ENCODE peak calls at places on chromosomes 7 and 10, in five cellular contexts. One of them, this sample, is unnamed.

GRCh38 chr10:91980319-91980718 is 56.7 kb downstream of the BTAF1 start:
- DNase-seq in epithelial cell of esophagus: no peak
- DNase-seq in pancreas: no peak
- DNase-seq in progenitor cell of endocrine pancreas: no peak
- DNase-seq in cardiac fibroblast: no peak
- DNase-seq in this sample: no peak

GRCh38 chr10:1152386-1153252 is 96.4 kb downstream of the WDR37 start:
- DNase-seq in epithelial cell of esophagus: peak
- DNase-seq in cardiac fibroblast: no peak
- DNase-seq in pancreas: no peak
- DNase-seq in progenitor cell of endocrine pancreas: no peak
- DNase-seq in this sample: no peak

GRCh38 chr7:131300572-131301466 is 26.9 kb upstream of the MKLN1 start:
- DNase-seq in progenitor cell of endocrine pancreas: no peak
- DNase-seq in cardiac fibroblast: peak
- DNase-seq in epithelial cell of esophagus: no peak
- DNase-seq in pancreas: no peak
- DNase-seq in this sample: no peak

GRCh38 chr7:55055479-55055878 is 36.7 kb downstream of the EGFR start:
- DNase-seq in cardiac fibroblast: peak
- DNase-seq in epithelial cell of esophagus: peak
- DNase-seq in progenitor cell of endocrine pancreas: no peak
- DNase-seq in pancreas: no peak
- DNase-seq in this sample: no peak

GRCh38 chr7:98217623-98218582 is 6.7 kb downstream of the BHLHA15 start:
- DNase-seq in epithelial cell of esophagus: no peak
- DNase-seq in cardiac fibroblast: no peak
- DNase-seq in pancreas: peak
- DNase-seq in progenitor cell of endocrine pancreas: no peak
- DNase-seq in this sample: no peak

GRCh38 chr10:119103687-119104652 is at the start of gene DENND10:
- DNase-seq in epithelial cell of esophagus: peak
- DNase-seq in progenitor cell of endocrine pancreas: peak
- DNase-seq in cardiac fibroblast: peak
- DNase-seq in pancreas: peak
- DNase-seq in this sample: peak

GRCh38 chr10:112716924-112717348 is 233.1 kb upstream of the TCF7L2 start:
- DNase-seq in pancreas: no peak
- DNase-seq in progenitor cell of endocrine pancreas: no peak
- DNase-seq in cardiac fibroblast: peak
- DNase-seq in epithelial cell of esophagus: peak
- DNase-seq in this sample: no peak

GRCh38 chr7:69827140-69827919 is 229.1 kb downstream of the AUTS2 start:
- DNase-seq in progenitor cell of endocrine pancreas: no peak
- DNase-seq in epithelial cell of esophagus: no peak
- DNase-seq in pancreas: no peak
- DNase-seq in cardiac fibroblast: no peak
- DNase-seq in this sample: no peak

GRCh38 chr10:125626671-125627070 is 56.3 kb downstream of the TEX36 start:
- DNase-seq in epithelial cell of esophagus: no peak
- DNase-seq in progenitor cell of endocrine pancreas: no peak
- DNase-seq in pancreas: no peak
- DNase-seq in cardiac fibroblast: no peak
- DNase-seq in this sample: no peak

GRCh38 chr10:126872768-126873167 is 32.5 kb upstream of the DOCK1 start:
- DNase-seq in epithelial cell of esophagus: no peak
- DNase-seq in cardiac fibroblast: peak
- DNase-seq in pancreas: no peak
- DNase-seq in progenitor cell of endocrine pancreas: no peak
- DNase-seq in this sample: no peak

GRCh38 chr7:82335927-82336326 is 107.7 kb downstream of the CACNA2D1 start:
- DNase-seq in epithelial cell of esophagus: peak
- DNase-seq in progenitor cell of endocrine pancreas: no peak
- DNase-seq in cardiac fibroblast: no peak
- DNase-seq in pancreas: no peak
- DNase-seq in this sample: no peak

GRCh38 chr7:47073284-47073683 is 508.6 kb downstream of the TNS3 start:
- DNase-seq in progenitor cell of endocrine pancreas: no peak
- DNase-seq in pancreas: no peak
- DNase-seq in epithelial cell of esophagus: no peak
- DNase-seq in cardiac fibroblast: no peak
- DNase-seq in this sample: no peak

GRCh38 chr10:28367865-28368541 is 65.1 kb upstream of the MPP7 start:
- DNase-seq in cardiac fibroblast: no peak
- DNase-seq in epithelial cell of esophagus: peak
- DNase-seq in pancreas: no peak
- DNase-seq in progenitor cell of endocrine pancreas: no peak
- DNase-seq in this sample: no peak

GRCh38 chr7:6451224-6451705 is 3.5 kb upstream of the DAGLB start:
- DNase-seq in epithelial cell of esophagus: no peak
- DNase-seq in progenitor cell of endocrine pancreas: no peak
- DNase-seq in cardiac fibroblast: no peak
- DNase-seq in pancreas: no peak
- DNase-seq in this sample: no peak

GRCh38 chr7:151757274-151757673 is 119.6 kb downstream of the PRKAG2 start:
- DNase-seq in pancreas: no peak
- DNase-seq in progenitor cell of endocrine pancreas: no peak
- DNase-seq in cardiac fibroblast: no peak
- DNase-seq in epithelial cell of esophagus: no peak
- DNase-seq in this sample: no peak

GRCh38 chr10:118672766-118673715 is 77.6 kb upstream of the PRLHR start:
- DNase-seq in pancreas: no peak
- DNase-seq in cardiac fibroblast: no peak
- DNase-seq in progenitor cell of endocrine pancreas: no peak
- DNase-seq in epithelial cell of esophagus: no peak
- DNase-seq in this sample: no peak

DNA sequence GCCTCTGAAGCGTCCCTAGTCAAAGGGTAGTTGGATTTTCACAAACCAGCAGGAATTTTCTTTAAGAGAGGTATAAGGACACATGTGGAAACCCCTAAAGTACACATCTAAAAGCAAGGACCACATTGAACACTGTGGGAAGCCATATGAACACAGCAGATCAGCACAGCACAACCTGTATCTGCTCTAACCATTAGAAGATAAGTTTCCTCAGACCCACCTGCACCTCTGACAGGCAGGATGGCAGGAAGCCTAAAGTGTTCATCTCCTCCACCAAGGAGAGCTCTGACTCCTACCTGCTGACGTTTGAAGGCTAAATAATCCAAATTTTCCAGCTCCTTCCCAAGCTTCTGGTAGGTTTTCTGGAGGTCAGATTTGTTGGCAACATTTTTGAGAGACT is 174.4 kb downstream of the CTNNA3 start:
- DNase-seq in cardiac fibroblast: no peak
- DNase-seq in pancreas: no peak
- DNase-seq in epithelial cell of esophagus: no peak
- DNase-seq in progenitor cell of endocrine pancreas: no peak
- DNase-seq in this sample: no peak
- TF ChIP-seq CTCF in cardiac fibroblast: no peak
- TF ChIP-seq CTCF in pancreas: no peak
- TF ChIP-seq CTCF in epithelial cell of esophagus: no peak
- TF ChIP-seq CTCF in progenitor cell of endocrine pancreas: no peak
- TF ChIP-seq CTCF in this sample: no peak

GRCh38 chr7:124812764-124813163 is 47.2 kb upstream of the GPR37 start:
- DNase-seq in progenitor cell of endocrine pancreas: no peak
- DNase-seq in pancreas: no peak
- DNase-seq in epithelial cell of esophagus: no peak
- DNase-seq in cardiac fibroblast: no peak
- DNase-seq in this sample: no peak

GRCh38 chr7:124813962-124814798 is 48.6 kb upstream of the GPR37 start:
- DNase-seq in pancreas: peak
- DNase-seq in progenitor cell of endocrine pancreas: no peak
- DNase-seq in epithelial cell of esophagus: peak
- DNase-seq in cardiac fibroblast: no peak
- DNase-seq in this sample: no peak

GRCh38 chr7:124811341-124811740 is 45.7 kb upstream of the GPR37 start:
- DNase-seq in epithelial cell of esophagus: no peak
- DNase-seq in pancreas: no peak
- DNase-seq in cardiac fibroblast: no peak
- DNase-seq in progenitor cell of endocrine pancreas: no peak
- DNase-seq in this sample: no peak

GRCh38 chr7:124810605-124811004 is 45.0 kb upstream of the GPR37 start:
- DNase-seq in epithelial cell of esophagus: no peak
- DNase-seq in progenitor cell of endocrine pancreas: no peak
- DNase-seq in cardiac fibroblast: no peak
- DNase-seq in pancreas: no peak
- DNase-seq in this sample: no peak
- TF ChIP-seq CTCF in epithelial cell of esophagus: no peak
- TF ChIP-seq CTCF in progenitor cell of endocrine pancreas: no peak
- TF ChIP-seq CTCF in cardiac fibroblast: no peak
- TF ChIP-seq CTCF in pancreas: no peak
- TF ChIP-seq CTCF in this sample: no peak

DNA sequence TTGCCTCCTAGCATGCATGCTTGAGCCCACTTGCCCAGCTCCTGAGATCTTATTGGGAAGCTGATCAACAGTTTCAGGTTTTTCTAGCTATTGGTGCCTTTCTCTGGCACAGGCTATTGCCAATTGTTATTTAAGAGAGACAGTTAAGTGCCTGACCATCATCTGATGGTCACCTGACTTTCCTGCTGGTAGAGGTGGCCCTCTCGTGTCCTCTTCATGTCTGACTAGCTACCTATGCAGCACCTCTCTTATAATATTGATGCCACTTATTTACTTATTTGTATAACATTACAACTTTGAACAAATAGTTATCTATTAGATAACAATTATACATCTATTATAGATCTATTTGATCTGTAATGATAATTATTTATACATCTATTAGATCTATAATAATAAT is 205.9 kb upstream of the SEMA3D start:
- DNase-seq in cardiac fibroblast: no peak
- DNase-seq in progenitor cell of endocrine pancreas: no peak
- DNase-seq in pancreas: no peak
- DNase-seq in epithelial cell of esophagus: no peak
- DNase-seq in this sample: no peak
- TF ChIP-seq CTCF in cardiac fibroblast: no peak
- TF ChIP-seq CTCF in progenitor cell of endocrine pancreas: no peak
- TF ChIP-seq CTCF in pancreas: no peak
- TF ChIP-seq CTCF in epithelial cell of esophagus: no peak
- TF ChIP-seq CTCF in this sample: no peak

GRCh38 chr7:155401884-155402283 is 56.0 kb upstream of the EN2 start:
- DNase-seq in cardiac fibroblast: no peak
- DNase-seq in epithelial cell of esophagus: no peak
- DNase-seq in pancreas: no peak
- DNase-seq in progenitor cell of endocrine pancreas: no peak
- DNase-seq in this sample: no peak
- TF ChIP-seq CTCF in cardiac fibroblast: no peak
- TF ChIP-seq CTCF in epithelial cell of esophagus: no peak
- TF ChIP-seq CTCF in pancreas: no peak
- TF ChIP-seq CTCF in progenitor cell of endocrine pancreas: no peak
- TF ChIP-seq CTCF in this sample: no peak

DNA sequence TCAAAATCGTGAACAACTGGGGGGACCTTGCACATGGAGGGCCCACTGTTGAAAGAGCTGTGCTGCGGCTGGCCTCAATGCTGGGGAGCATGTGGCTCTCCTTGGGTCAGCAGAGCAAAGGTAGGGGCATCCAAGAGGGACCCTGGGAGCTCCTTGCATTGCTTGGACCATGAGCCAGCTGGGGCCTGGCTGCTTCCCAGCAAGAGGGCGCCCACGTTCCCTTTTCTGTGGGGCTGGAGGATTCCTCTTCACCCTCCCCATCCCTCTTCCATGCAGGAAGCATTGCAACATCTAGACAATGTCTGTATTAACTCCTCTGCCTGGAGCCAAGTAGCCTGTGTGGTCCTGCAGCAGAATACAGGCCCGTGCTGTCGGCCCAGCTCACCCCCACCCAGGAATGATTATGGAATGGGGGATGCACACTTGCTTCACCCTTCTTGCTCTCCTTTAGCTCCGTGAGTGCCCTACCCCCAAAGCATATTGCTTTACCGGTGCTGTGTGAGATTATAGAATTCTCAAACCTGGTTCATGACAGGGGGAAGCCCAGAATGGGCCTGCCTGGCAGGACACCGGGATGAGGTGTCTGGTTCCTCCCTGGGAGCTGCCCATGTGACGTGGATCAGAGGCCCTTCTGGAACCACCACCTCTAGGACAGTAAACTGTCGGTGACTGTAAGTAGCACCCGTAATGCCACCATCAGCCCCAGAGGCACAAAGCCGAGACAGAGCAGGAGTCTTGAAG is 61.9 kb downstream of the SYPL1 start:
- DNase-seq in epithelial cell of esophagus: peak
- DNase-seq in cardiac fibroblast: peak
- DNase-seq in progenitor cell of endocrine pancreas: no peak
- DNase-seq in pancreas: no peak
- DNase-seq in this sample: no peak
- TF ChIP-seq CTCF in epithelial cell of esophagus: peak
- TF ChIP-seq CTCF in cardiac fibroblast: peak
- TF ChIP-seq CTCF in progenitor cell of endocrine pancreas: no peak
- TF ChIP-seq CTCF in pancreas: no peak
- TF ChIP-seq CTCF in this sample: no peak

GRCh38 chr7:143914938-143915337 is 13.0 kb upstream of the TCAF1 start:
- DNase-seq in pancreas: no peak
- DNase-seq in progenitor cell of endocrine pancreas: no peak
- DNase-seq in cardiac fibroblast: no peak
- DNase-seq in epithelial cell of esophagus: no peak
- DNase-seq in this sample: no peak
- TF ChIP-seq CTCF in pancreas: no peak
- TF ChIP-seq CTCF in progenitor cell of endocrine pancreas: peak
- TF ChIP-seq CTCF in cardiac fibroblast: peak
- TF ChIP-seq CTCF in epithelial cell of esophagus: peak
- TF ChIP-seq CTCF in this sample: no peak

DNA sequence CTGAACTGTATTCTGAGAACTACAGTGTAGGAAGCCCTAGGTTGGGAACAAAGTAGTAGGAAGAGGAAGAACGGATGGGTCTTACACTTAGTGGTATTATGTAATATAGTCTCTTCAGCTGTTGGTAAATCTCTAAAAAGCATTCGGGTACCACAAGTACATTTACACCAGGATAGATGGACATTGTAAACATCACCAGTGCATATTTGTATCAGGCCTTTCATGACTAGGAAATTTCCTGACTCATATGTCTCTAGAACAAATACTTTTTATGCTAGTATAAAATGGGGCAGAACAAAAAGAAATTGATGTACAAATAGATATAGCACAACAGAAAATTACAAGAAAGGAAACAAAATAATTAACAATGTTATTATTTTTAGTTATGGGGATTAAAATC is 21.5 kb upstream of the OR6B1 start:
- DNase-seq in epithelial cell of esophagus: no peak
- DNase-seq in pancreas: no peak
- DNase-seq in cardiac fibroblast: peak
- DNase-seq in progenitor cell of endocrine pancreas: no peak
- DNase-seq in this sample: no peak
- TF ChIP-seq CTCF in epithelial cell of esophagus: no peak
- TF ChIP-seq CTCF in pancreas: no peak
- TF ChIP-seq CTCF in cardiac fibroblast: no peak
- TF ChIP-seq CTCF in progenitor cell of endocrine pancreas: no peak
- TF ChIP-seq CTCF in this sample: no peak